ENCODE peak calls at places on chromosome 4, in five cellular contexts. One of them, this sample, is unnamed.

GRCh38 chr4:15653864-15654391 is 1.2 kb downstream of the FBXL5 start:
- DNase-seq in NCI-H2081: peak; percentile 53
- DNase-seq in WTC11: no peak
- DNase-seq in hepatocyte: peak; percentile 21
- DNase-seq in H54: no peak
- DNase-seq in this sample: peak; percentile 35

GRCh38 chr4:184282895-184283654 is 65.4 kb upstream of the ENPP6 start:
- DNase-seq in WTC11: no peak
- DNase-seq in H54: no peak
- DNase-seq in hepatocyte: no peak
- DNase-seq in NCI-H2081: no peak
- DNase-seq in this sample: no peak

GRCh38 chr4:17033256-17034245 is 135.1 kb upstream of the LDB2 start:
- DNase-seq in NCI-H2081: no peak
- DNase-seq in WTC11: no peak
- DNase-seq in hepatocyte: no peak
- DNase-seq in H54: no peak
- DNase-seq in this sample: no peak

GRCh38 chr4:8225704-8226443 is 26.8 kb downstream of the SH3TC1 start:
- DNase-seq in WTC11: no peak
- DNase-seq in hepatocyte: no peak
- DNase-seq in H54: no peak
- DNase-seq in NCI-H2081: peak; percentile 91
- DNase-seq in this sample: no peak

GRCh38 chr4:70712150-70712549 is 9.6 kb upstream of the RUFY3 start:
- DNase-seq in H54: no peak
- DNase-seq in WTC11: no peak
- DNase-seq in hepatocyte: no peak
- DNase-seq in NCI-H2081: no peak
- DNase-seq in this sample: no peak

GRCh38 chr4:93788712-93789111 is 39.8 kb upstream of the ATOH1 start:
- DNase-seq in hepatocyte: peak; percentile 53
- DNase-seq in H54: no peak
- DNase-seq in WTC11: no peak
- DNase-seq in NCI-H2081: no peak
- DNase-seq in this sample: peak; percentile 29

GRCh38 chr4:111398906-111399330 is 746.3 kb upstream of the FAM241A start:
- DNase-seq in NCI-H2081: no peak
- DNase-seq in hepatocyte: peak; percentile 20
- DNase-seq in H54: no peak
- DNase-seq in WTC11: no peak
- DNase-seq in this sample: no peak

GRCh38 chr4:98685225-98686045 is 27.0 kb upstream of the TSPAN5 start:
- DNase-seq in WTC11: no peak
- DNase-seq in H54: no peak
- DNase-seq in NCI-H2081: no peak
- DNase-seq in hepatocyte: no peak
- DNase-seq in this sample: no peak

GRCh38 chr4:108170729-108171540 is 2.2 kb upstream of the LEF1 start:
- DNase-seq in WTC11: no peak
- DNase-seq in H54: no peak
- DNase-seq in hepatocyte: no peak
- DNase-seq in NCI-H2081: no peak
- DNase-seq in this sample: no peak

GRCh38 chr4:103197765-103198110 is 405 bp downstream of the CENPE start:
- DNase-seq in NCI-H2081: no peak
- DNase-seq in H54: no peak
- DNase-seq in hepatocyte: no peak
- DNase-seq in WTC11: no peak
- DNase-seq in this sample: no peak

GRCh38 chr4:88008133-88008621 is 742 bp downstream of the PKD2 start:
- DNase-seq in WTC11: peak; percentile 67
- DNase-seq in H54: no peak
- DNase-seq in hepatocyte: peak; percentile 67
- DNase-seq in NCI-H2081: peak; percentile 46
- DNase-seq in this sample: peak; percentile 51

This sample was measured in HT-29.